ENCODE peak calls at places on chromosome 10, in six cellular contexts. H is dorsolateral prefrontal cortex; V is activated CD4-positive, alpha-beta T cell treated with anti-CD3 and anti-CD28 coated beads, Interleukin-2, amount 10 ng/mL, durations not matched to agents 7 days and 5 days; N is GM12892; B is choroid plexus epithelial cell; F is retinal pigment epithelial cell. Q is an unnamed sample.

GRCh38 chr10:123567984-123568745 is 98.0 kb upstream of the GPR26 start:
- DNase-seq in V (no peak), N (no peak), H (no peak), F (no peak), B (no peak), Q (no peak)

GRCh38 chr10:110530131-110530831 is 32.6 kb downstream of the DUSP5 start:
- DNase-seq in V (no peak), H (no peak), F (peak), B (peak), N (no peak), Q (no peak)

GRCh38 chr10:18406136-18406535 is 245.3 kb downstream of the NSUN6 start:
- DNase-seq in F (no peak), H (no peak), V (no peak), N (no peak), B (peak), Q (no peak)

GRCh38 chr10:124906551-124907001 is 35.3 kb upstream of the ZRANB1 start:
- DNase-seq in F (peak), N (no peak), H (no peak), B (peak), V (no peak), Q (no peak)

GRCh38 chr10:36703179-36703578 is 422.2 kb upstream of the ANKRD30A start:
- DNase-seq in V (no peak), H (no peak), F (no peak), N (no peak), B (no peak), Q (no peak)

GRCh38 chr10:17685227-17685840 is 41.4 kb downstream of the STAM start:
- DNase-seq in N (no peak), F (no peak), H (no peak), B (no peak), V (no peak), Q (no peak)

GRCh38 chr10:62581351-62581750 is 207.2 kb downstream of the ZNF365 start:
- DNase-seq in V (no peak), B (no peak), F (no peak), N (no peak), H (no peak), Q (no peak)

GRCh38 chr10:131356442-131356841 is 44.9 kb upstream of the TCERG1L start:
- DNase-seq in B (no peak), F (no peak), H (no peak), V (no peak), N (no peak), Q (no peak)

GRCh38 chr10:99345350-99345749 is 16.2 kb downstream of the CNNM1 start:
- DNase-seq in F (no peak), V (no peak), B (no peak), N (no peak), H (no peak), Q (no peak)